ENCODE peak calls at places on chromosomes 1 and 21, in four cellular contexts. S is neural crest cell, E is Panc1, J is foreskin fibroblast. L is an unnamed sample.

GRCh38 chr1:198890531-198890930 is 251.7 kb downstream of the PTPRC start:
- DNase-seq in S (no peak), E (peak; percentile 59), J (peak; percentile 34), L (no peak)

GRCh38 chr21:39938086-39938611 is 70.9 kb downstream of the PCP4 start:
- DNase-seq in S (no peak), E (no peak), J (no peak), L (no peak)

GRCh38 chr1:53945183-53945432 is 391 bp downstream of the IFT25 start:
- DNase-seq in S (no peak), E (no peak), J (no peak), L (no peak)

GRCh38 chr1:24567792-24568388 is 12.0 kb downstream of the NCMAP start:
- DNase-seq in S (no peak), E (no peak), J (no peak), L (no peak)

GRCh38 chr1:247681288-247681897 is 1.9 kb upstream of the OR13G1 start:
- DNase-seq in S (peak; percentile 52), E (peak; percentile 46), J (no peak), L (no peak)

GRCh38 chr1:204151562-204152309 is at the start of gene ETNK2:
- DNase-seq in S (peak; percentile 55), E (no peak), J (no peak), L (peak; percentile 57)

GRCh38 chr1:194289569-194290266 is 1103.3 kb upstream of the B3GALT2 start:
- DNase-seq in S (no peak), E (no peak), J (no peak), L (no peak)

GRCh38 chr1:155051777-155052398 is 772 bp downstream of the ADAM15 start:
- DNase-seq in S (no peak), E (no peak), J (no peak), L (peak; percentile 47)

GRCh38 chr1:212518188-212518951 is 85.7 kb downstream of the NENF start:
- DNase-seq in S (no peak), E (no peak), J (peak; percentile 14), L (no peak)

GRCh38 chr21:17925900-17926299 is 106.7 kb upstream of the C21orf91 start:
- DNase-seq in S (no peak), E (no peak), J (no peak), L (no peak)

GRCh38 chr1:154869351-154870116 is 547 bp downstream of the KCNN3 start:
- DNase-seq in S (no peak), E (no peak), J (no peak), L (no peak)

GRCh38 chr1:53895421-53895820 is 1.4 kb downstream of the DIO1 start:
- DNase-seq in S (no peak), E (no peak), J (no peak), L (no peak)

GRCh38 chr1:38775175-38775845 is 84.3 kb downstream of the RRAGC start:
- DNase-seq in S (no peak), E (no peak), J (no peak), L (no peak)

GRCh38 chr1:234955107-234955731 is 173.4 kb downstream of the TOMM20 start:
- DNase-seq in S (no peak), E (no peak), J (no peak), L (no peak)

GRCh38 chr21:33951276-33952178 is 35.9 kb upstream of the ATP5PO start:
- DNase-seq in S (no peak), E (no peak), J (no peak), L (no peak)

GRCh38 chr21:37944492-37944891 is 28.2 kb upstream of the KCNJ6 start:
- DNase-seq in S (no peak), E (no peak), J (no peak), L (no peak)

GRCh38 chr21:32352556-32352955 is 40.3 kb downstream of the URB1 start:
- DNase-seq in S (no peak), E (no peak), J (no peak), L (no peak)

GRCh38 chr1:1782399-1783221 is 4.3 kb upstream of the NADK start:
- DNase-seq in S (no peak), E (no peak), J (peak; percentile 60), L (peak; percentile 31)

GRCh38 chr21:45403825-45404725 is 890 bp upstream of the COL18A1 start:
- DNase-seq in S (no peak), E (no peak), J (no peak), L (no peak)

GRCh38 chr1:24727490-24728214 is 17.6 kb upstream of the CLIC4 start:
- DNase-seq in S (no peak), E (no peak), J (peak; percentile 87), L (peak; percentile 16)

GRCh38 chr1:180611016-180611930 is 20.5 kb upstream of the XPR1 start:
- DNase-seq in S (no peak), E (no peak), J (no peak), L (no peak)

GRCh38 chr1:223695941-223696340 is 16.4 kb upstream of the CAPN2 start:
- DNase-seq in S (no peak), E (no peak), J (no peak), L (no peak)

GRCh38 chr1:15459771-15460719 is 3.5 kb downstream of the CELA2A start:
- DNase-seq in S (no peak), E (no peak), J (no peak), L (no peak)

GRCh38 chr1:104082221-104082620 is 332.5 kb downstream of the AMY1C start:
- DNase-seq in S (no peak), E (no peak), J (no peak), L (no peak)

GRCh38 chr1:90721210-90722194 is 4.4 kb upstream of the BARHL2 start:
- DNase-seq in S (peak; percentile 71), E (peak; percentile 50), J (peak; percentile 28), L (no peak)

GRCh38 chr1:186806477-186806876 is 22.3 kb upstream of the PLA2G4A start:
- DNase-seq in S (no peak), E (no peak), J (no peak), L (no peak)

GRCh38 chr21:45906196-45906805 is 75.3 kb upstream of the COL6A1 start:
- DNase-seq in S (no peak), E (no peak), J (no peak), L (no peak)

GRCh38 chr1:84442256-84442655 is 36.8 kb upstream of the RPF1 start:
- DNase-seq in S (no peak), E (peak; percentile 72), J (peak; percentile 77), L (no peak)
- TF ChIP-seq CTCF in S (peak; percentile 63), E (peak; percentile 59), J (peak; percentile 39), L (peak; percentile 65)

GRCh38 chr21:41411449-41412089 is 14.5 kb upstream of the MX1 start:
- DNase-seq in S (no peak), E (no peak), J (no peak), L (no peak)
- TF ChIP-seq CTCF in S (peak; percentile 25), E (peak; percentile 31), J (no peak), L (no peak)

GRCh38 chr1:49356594-49356993 is 579.9 kb upstream of the BEND5 start:
- DNase-seq in S (no peak), E (no peak), J (no peak), L (no peak)
- TF ChIP-seq CTCF in S (no peak), E (no peak), J (no peak), L (no peak)

DNA sequence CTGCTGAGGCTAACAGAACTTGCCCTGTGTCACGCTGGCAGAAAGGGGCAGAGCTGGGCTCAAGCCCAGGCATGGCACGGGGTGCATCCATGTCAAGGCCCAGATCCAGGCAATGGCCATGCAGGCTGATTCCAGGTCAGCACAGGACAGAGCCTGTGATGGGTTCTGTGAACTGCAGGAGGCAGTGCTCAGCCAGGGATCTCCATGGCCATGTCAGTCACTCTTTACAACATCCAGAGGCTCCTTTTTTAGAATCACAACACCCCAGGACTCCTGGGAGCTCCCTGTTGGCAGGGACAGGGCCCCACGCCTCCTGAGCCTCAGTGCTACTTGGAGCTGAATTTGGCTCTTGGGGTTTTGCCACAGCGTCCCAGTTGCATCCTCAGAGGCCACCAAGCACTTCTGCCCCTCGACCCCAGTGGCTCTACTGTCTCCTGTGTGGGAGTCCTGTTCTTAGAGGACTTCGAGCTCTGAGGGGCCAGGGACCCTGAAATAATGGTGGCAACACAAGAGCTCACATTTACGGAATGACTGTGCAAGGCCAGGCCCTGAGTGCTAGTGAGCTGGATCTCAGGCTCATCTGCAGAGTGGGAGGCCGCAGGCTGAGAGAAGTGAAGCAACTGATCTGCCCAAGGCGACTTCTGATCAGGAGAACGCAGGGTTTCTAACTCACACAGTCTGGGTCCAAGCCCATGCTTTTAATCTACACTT is 211.5 kb downstream of the TRABD2B start:
- DNase-seq in S (no peak), E (no peak), J (no peak), L (no peak)
- TF ChIP-seq CTCF in S (no peak), E (no peak), J (no peak), L (no peak)